ENCODE peak calls at places on chromosome 17, in eight cellular contexts. U is A549, Z is heart right ventricle, K is A673, P is endothelial cell of umbilical vein, V is mammary epithelial cell, A is breast epithelium, O is esophagus squamous epithelium. C is an unnamed sample.

GRCh38 chr17:74199306-74200092 is 4.0 kb upstream of the RPL38 start:
- DNase-seq in P (peak), K (peak), O (no peak), Z (peak), A (no peak), U (peak), V (peak), C (peak)

GRCh38 chr17:32792207-32792606 is 84.7 kb downstream of the MYO1D start:
- DNase-seq in Z (no peak), U (no peak), K (no peak), A (no peak), P (no peak), O (no peak), V (no peak), C (no peak)

GRCh38 chr17:36921131-36921851 is 16.0 kb upstream of the LHX1 start:
- DNase-seq in P (no peak), U (peak), V (peak), O (no peak), Z (no peak), A (no peak), K (no peak), C (no peak)

GRCh38 chr17:57121308-57122042 is 36.4 kb downstream of the AKAP1 start:
- DNase-seq in Z (peak), U (peak), K (peak), V (no peak), P (peak), O (no peak), A (no peak), C (no peak)

GRCh38 chr17:80779961-80780380 is 211.7 kb upstream of the CHMP6 start:
- DNase-seq in U (no peak), K (peak), Z (no peak), O (no peak), A (no peak), V (no peak), P (no peak), C (no peak)

GRCh38 chr17:19574956-19575355 is 41.3 kb downstream of the SLC47A1 start:
- DNase-seq in K (no peak), O (no peak), Z (no peak), V (no peak), A (no peak), U (no peak), P (no peak), C (no peak)

GRCh38 chr17:73262676-73263642 is 1.3 kb upstream of the CPSF4L start:
- DNase-seq in V (no peak), U (no peak), P (no peak), O (no peak), A (no peak), Z (no peak), K (no peak), C (no peak)

GRCh38 chr17:82923366-82924113 is 83.7 kb upstream of the ZNF750 start:
- DNase-seq in U (no peak), A (no peak), K (no peak), P (no peak), O (no peak), Z (no peak), V (no peak), C (no peak)

GRCh38 chr17:56581635-56582605 is 11.6 kb upstream of the NOG start:
- DNase-seq in U (no peak), O (no peak), K (no peak), A (no peak), P (no peak), Z (no peak), V (no peak), C (no peak)

GRCh38 chr17:5585814-5586558 is 1.7 kb upstream of the NLRP1 start:
- DNase-seq in Z (no peak), V (peak), U (no peak), O (no peak), P (no peak), K (no peak), A (no peak), C (no peak)

GRCh38 chr17:65638221-65638940 is 76.9 kb upstream of the AXIN2 start:
- DNase-seq in Z (no peak), O (no peak), U (no peak), V (no peak), A (no peak), P (no peak), K (no peak), C (no peak)

GRCh38 chr17:48131216-48131824 is 23.8 kb downstream of the SNX11 start:
- DNase-seq in O (no peak), U (peak), P (peak), Z (peak), V (peak), K (peak), A (peak), C (no peak)

GRCh38 chr17:79581306-79581932 is 29.4 kb downstream of the RBFOX3 start:
- DNase-seq in A (no peak), V (peak), P (no peak), U (no peak), Z (no peak), O (no peak), K (no peak), C (no peak)

GRCh38 chr17:73950515-73950914 is 253.0 kb upstream of the RPL38 start:
- DNase-seq in Z (no peak), K (no peak), P (no peak), A (no peak), O (no peak), U (no peak), V (no peak), C (no peak)

GRCh38 chr17:74190154-74190553 is 13.3 kb upstream of the RPL38 start:
- DNase-seq in A (no peak), P (peak), V (peak), Z (no peak), K (peak), O (no peak), U (peak), C (no peak)

GRCh38 chr17:81278831-81279230 is 16.3 kb downstream of the SLC38A10 start:
- DNase-seq in A (no peak), U (no peak), O (no peak), K (no peak), V (no peak), Z (no peak), P (no peak), C (no peak)

GRCh38 chr17:8185580-8186445 is 4.2 kb downstream of the BORCS6 start:
- DNase-seq in K (peak), Z (peak), O (no peak), U (peak), P (peak), V (peak), A (peak), C (peak)
- H3K27ac ChIP-seq in K (peak), Z (peak), O (peak), U (peak), P (peak), V (peak), A (peak), C (peak)

GRCh38 chr17:39104046-39104445 is 47.4 kb downstream of the PLXDC1 start:
- DNase-seq in A (no peak), V (no peak), U (no peak), P (no peak), K (no peak), O (no peak), Z (no peak), C (no peak)
- H3K4me3 ChIP-seq in A (no peak), V (no peak), U (no peak), P (no peak), K (no peak), O (no peak), Z (no peak), C (no peak)

GRCh38 chr17:42071810-42072209 is 21.4 kb upstream of the C17orf113 start:
- DNase-seq in Z (no peak), U (no peak), P (no peak), K (no peak), V (no peak), O (no peak), A (no peak), C (no peak)

GRCh38 chr17:42065201-42065600 is 14.8 kb upstream of the C17orf113 start:
- DNase-seq in U (no peak), P (no peak), V (no peak), Z (no peak), K (no peak), O (no peak), A (no peak), C (no peak)

GRCh38 chr17:42062673-42063072 is 12.3 kb upstream of the C17orf113 start:
- DNase-seq in Z (no peak), P (no peak), V (no peak), K (no peak), U (no peak), O (no peak), A (no peak), C (no peak)

GRCh38 chr17:42068979-42069378 is 18.6 kb upstream of the C17orf113 start:
- DNase-seq in P (no peak), Z (no peak), V (no peak), A (no peak), K (no peak), O (no peak), U (no peak), C (no peak)

DNA sequence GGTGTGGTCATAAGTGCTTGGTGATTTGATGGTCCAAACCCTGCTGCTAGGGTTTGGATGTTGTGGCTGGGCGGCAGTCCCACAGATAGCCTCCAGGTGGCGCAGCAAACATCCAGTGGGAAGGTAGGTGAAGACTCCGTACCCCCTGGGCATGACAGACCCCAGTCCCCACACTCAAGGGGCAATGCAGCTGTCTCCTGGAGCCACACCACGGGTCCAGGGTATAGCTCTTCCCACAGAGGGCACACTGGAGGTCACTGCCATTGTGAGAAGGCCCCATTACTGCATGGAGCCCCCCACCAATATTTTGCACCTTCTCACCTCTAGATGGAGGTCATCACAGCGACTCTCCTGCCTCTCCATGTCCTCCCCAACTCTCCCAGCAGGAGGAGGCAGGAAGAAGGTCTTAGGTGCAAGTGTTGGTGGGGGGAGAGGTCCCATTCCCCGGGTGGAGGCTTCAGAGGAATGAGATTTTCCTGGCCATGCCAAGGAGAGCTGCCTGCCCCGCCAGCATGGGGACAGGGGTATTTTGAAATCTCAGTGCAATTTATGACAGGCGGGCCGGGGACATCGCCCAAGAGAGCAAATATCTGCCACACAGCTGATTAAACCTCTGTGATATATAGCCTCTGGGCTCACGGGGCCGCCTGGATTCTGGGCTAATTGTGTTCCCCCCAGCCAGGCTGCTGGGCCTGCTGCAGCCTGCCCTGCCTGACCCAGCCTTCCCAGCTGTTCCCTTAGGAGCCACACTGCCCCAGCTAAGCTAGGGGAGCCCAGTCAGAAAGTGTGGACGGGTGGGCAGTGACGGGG is 17.2 kb upstream of the C17orf113 start:
- DNase-seq in V (no peak), U (peak), A (peak), Z (peak), O (no peak), P (peak), K (peak), C (peak)
- TF ChIP-seq CTCF in V (peak), U (peak), A (peak), Z (peak), O (peak), P (peak), K (peak), C (peak)

GRCh38 chr17:1860978-1861377 is 31.2 kb downstream of the RPA1 start:
- DNase-seq in K (no peak), V (no peak), A (no peak), U (no peak), Z (no peak), P (no peak), O (no peak), C (no peak)
- H3K27ac ChIP-seq in K (no peak), V (no peak), A (no peak), U (no peak), Z (no peak), P (no peak), O (peak), C (peak)

GRCh38 chr17:78349831-78350631 is 9.8 kb downstream of the SOCS3 start:
- DNase-seq in O (no peak), A (no peak), P (no peak), K (no peak), V (no peak), Z (no peak), U (no peak), C (no peak)
- H3K4me3 ChIP-seq in O (no peak), A (no peak), P (no peak), K (no peak), V (no peak), Z (no peak), U (no peak), C (no peak)

DNA sequence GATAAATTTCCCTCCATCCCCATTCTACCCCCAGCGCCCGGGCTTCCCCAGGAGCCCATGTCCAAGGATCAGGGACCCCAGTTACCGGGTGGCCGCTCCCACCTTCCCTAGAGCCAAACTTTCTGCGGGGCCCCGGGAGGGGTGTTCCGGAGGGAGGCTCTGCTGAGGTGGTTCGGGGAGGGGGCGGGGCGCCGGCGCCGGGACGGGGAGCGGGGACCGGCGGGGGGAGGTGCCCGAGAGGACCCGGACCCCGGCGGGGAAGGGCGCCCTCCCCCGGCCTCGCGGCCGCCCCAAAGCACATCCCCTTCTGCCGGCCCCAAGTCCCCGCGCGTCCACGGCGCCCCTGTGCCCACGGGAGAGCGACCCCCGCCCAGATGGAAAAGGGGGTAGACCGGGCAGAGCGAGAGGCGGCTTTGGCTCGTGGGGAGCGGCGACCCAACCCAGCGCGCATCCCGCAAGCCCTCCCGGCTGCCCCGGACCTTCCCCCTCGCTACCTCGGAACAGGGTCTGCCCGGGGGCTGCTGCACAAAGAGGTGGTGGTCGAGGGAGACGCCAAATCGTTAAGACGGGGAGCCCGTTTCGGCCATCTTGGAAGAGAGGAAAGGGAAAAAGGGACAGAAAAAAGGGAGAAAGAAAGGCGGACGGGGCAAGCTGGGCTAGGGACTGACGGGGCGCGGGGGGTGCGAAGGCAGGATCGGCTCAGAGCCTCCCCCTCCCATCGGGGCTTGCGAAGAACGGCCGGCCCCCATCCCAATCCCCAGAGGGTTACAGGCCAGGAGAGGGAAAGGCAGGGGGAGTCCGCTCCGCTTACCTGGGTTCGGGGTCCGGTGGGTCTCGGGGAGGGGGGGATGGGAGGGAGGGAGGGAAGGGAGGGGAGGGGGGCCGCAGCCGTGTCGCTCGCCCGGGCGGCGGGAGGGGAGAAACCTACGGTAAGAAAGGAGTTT is 479 bp downstream of the PCGF2 start:
- DNase-seq in Z (peak), O (no peak), V (peak), P (no peak), A (no peak), K (peak), U (no peak), C (no peak)
- TF ChIP-seq CTCF in Z (peak), O (no peak), V (no peak), P (no peak), A (no peak), K (no peak), U (peak), C (peak)

DNA sequence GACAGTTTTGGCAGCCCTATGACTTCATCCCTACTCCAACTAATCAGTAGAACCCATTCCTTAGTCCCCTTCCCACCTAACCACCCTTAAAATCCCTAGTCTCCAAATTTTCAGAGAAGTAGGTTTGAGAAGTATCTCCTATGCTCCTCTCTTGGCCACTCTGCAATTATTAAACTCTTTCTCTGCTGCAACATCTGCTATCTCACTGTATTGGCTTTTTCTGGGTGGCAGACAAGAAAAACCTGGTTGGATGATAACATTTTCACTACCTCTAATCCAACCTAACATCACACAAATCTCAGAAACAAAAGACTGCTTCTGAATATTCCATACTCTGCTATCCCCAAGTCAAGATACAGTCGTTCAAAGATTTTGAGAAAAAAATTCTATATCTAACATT is 542.4 kb upstream of the SOX9 start:
- DNase-seq in V (no peak), P (no peak), A (no peak), K (no peak), Z (no peak), O (no peak), U (no peak), C (no peak)
- H3K27ac ChIP-seq in V (no peak), P (no peak), A (no peak), K (no peak), Z (no peak), O (no peak), U (no peak), C (no peak)

GRCh38 chr17:45427181-45427835 is 5.4 kb downstream of the ARHGAP27 start:
- DNase-seq in O (no peak), Z (no peak), U (no peak), K (no peak), V (no peak), A (no peak), P (no peak), C (no peak)

GRCh38 chr17:45428954-45429337 is 3.7 kb downstream of the ARHGAP27 start:
- DNase-seq in O (no peak), V (no peak), U (no peak), Z (no peak), P (no peak), A (no peak), K (no peak), C (no peak)

GRCh38 chr17:45426561-45426960 is 6.1 kb downstream of the ARHGAP27 start:
- DNase-seq in U (no peak), K (no peak), P (no peak), Z (no peak), V (no peak), A (no peak), O (no peak), C (no peak)

GRCh38 chr17:45429338-45430005 is 3.2 kb downstream of the ARHGAP27 start:
- DNase-seq in V (no peak), U (no peak), Z (no peak), O (no peak), P (no peak), A (no peak), K (peak), C (no peak)

GRCh38 chr17:45428050-45428953 is 4.4 kb downstream of the ARHGAP27 start:
- DNase-seq in O (no peak), A (peak), U (peak), K (peak), Z (peak), P (peak), V (peak), C (no peak)
- H3K4me3 ChIP-seq in O (peak), A (peak), U (no peak), K (peak), Z (no peak), P (no peak), V (no peak), C (peak)